ENCODE peak calls at places on chromosomes 12 and 14, in five cellular contexts. H is upper lobe of left lung, C is transverse colon, N is H1, F is GM23338. I is an unnamed sample.

GRCh38 chr12:109883429-109883828 is 3.1 kb upstream of the GLTP start:
- DNase-seq in H (no peak), C (no peak), N (no peak), F (no peak), I (no peak)

GRCh38 chr12:32039341-32039740 is 67.3 kb upstream of the BICD1 start:
- DNase-seq in H (no peak), C (no peak), N (no peak), F (no peak), I (no peak)

GRCh38 chr14:89617471-89618291 is 200.6 kb upstream of the FOXN3 start:
- DNase-seq in H (no peak), C (peak), N (no peak), F (peak), I (no peak)

GRCh38 chr12:6766651-6767300 is 613 bp downstream of the PTMS start:
- DNase-seq in H (peak), C (peak), N (no peak), F (peak), I (peak)

GRCh38 chr14:55000381-55000780 is 26.5 kb downstream of the WDHD1 start:
- DNase-seq in H (no peak), C (no peak), N (no peak), F (no peak), I (no peak)

GRCh38 chr12:39919790-39920189 is 186.1 kb downstream of the SLC2A13 start:
- DNase-seq in H (no peak), C (no peak), N (no peak), F (no peak), I (no peak)

GRCh38 chr14:20631821-20632389 is 9.6 kb downstream of the OR6S1 start:
- DNase-seq in H (peak), C (peak), N (no peak), F (peak), I (peak)

GRCh38 chr12:132812631-132813305 is 15.9 kb downstream of the GOLGA3 start:
- DNase-seq in H (no peak), C (no peak), N (no peak), F (no peak), I (no peak)

GRCh38 chr14:37583358-37584210 is 11.5 kb downstream of the FOXA1 start:
- DNase-seq in H (peak), C (peak), N (no peak), F (peak), I (no peak)

GRCh38 chr12:28568709-28569108 is 378.5 kb downstream of the CCDC91 start:
- DNase-seq in H (no peak), C (no peak), N (no peak), F (no peak), I (no peak)

GRCh38 chr12:45336762-45337596 is 121.1 kb downstream of the ANO6 start:
- DNase-seq in H (no peak), C (no peak), N (no peak), F (no peak), I (no peak)

GRCh38 chr14:58362798-58363412 is 32.8 kb upstream of the TOMM20L start:
- DNase-seq in H (no peak), C (no peak), N (no peak), F (peak), I (no peak)

GRCh38 chr12:68559984-68560822 is 50.5 kb upstream of the RAP1B start:
- DNase-seq in H (no peak), C (no peak), N (no peak), F (peak), I (peak)

GRCh38 chr12:126926023-126926600 is 1340.9 kb upstream of the TMEM132C start:
- DNase-seq in H (no peak), C (no peak), N (no peak), F (no peak), I (no peak)
- TF ChIP-seq CTCF in H (no peak), C (no peak), N (no peak), F (no peak), I (no peak)

GRCh38 chr12:104929368-104929767 is 28.7 kb downstream of the SLC41A2 start:
- DNase-seq in H (no peak), C (no peak), N (no peak), F (no peak), I (no peak)

GRCh38 chr12:104928036-104928770 is 29.9 kb downstream of the SLC41A2 start:
- DNase-seq in H (no peak), C (no peak), N (no peak), F (no peak), I (no peak)

GRCh38 chr12:104930388-104931326 is 27.4 kb downstream of the SLC41A2 start:
- DNase-seq in H (no peak), C (no peak), N (no peak), F (no peak), I (no peak)

GRCh38 chr12:104933128-104933527 is 25.0 kb downstream of the SLC41A2 start:
- DNase-seq in H (no peak), C (no peak), N (no peak), F (no peak), I (no peak)

DNA sequence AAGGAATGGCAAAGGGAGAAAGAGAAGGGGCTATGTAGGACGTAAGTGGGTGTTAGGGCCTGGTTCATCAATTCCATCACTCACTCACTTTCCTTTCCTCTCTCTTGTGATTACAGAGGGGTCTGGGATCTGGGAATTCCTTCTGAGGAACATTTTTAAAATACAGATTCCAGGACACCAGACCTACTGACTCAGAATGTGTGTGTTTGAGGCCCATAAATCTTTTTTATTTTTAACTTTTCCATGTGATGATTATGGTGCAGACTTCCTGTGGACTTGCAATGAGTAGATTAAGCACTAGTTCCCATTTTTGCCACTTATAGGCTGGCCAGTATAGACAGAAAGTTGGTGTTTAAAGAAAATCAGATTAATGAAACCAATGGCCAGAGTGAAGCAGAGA is 28.2 kb downstream of the SLC41A2 start:
- DNase-seq in H (no peak), C (no peak), N (no peak), F (no peak), I (no peak)
- TF ChIP-seq POLR2AphosphoS5 in H (no peak), C (no peak), N (no peak), F (no peak), I (no peak)

DNA sequence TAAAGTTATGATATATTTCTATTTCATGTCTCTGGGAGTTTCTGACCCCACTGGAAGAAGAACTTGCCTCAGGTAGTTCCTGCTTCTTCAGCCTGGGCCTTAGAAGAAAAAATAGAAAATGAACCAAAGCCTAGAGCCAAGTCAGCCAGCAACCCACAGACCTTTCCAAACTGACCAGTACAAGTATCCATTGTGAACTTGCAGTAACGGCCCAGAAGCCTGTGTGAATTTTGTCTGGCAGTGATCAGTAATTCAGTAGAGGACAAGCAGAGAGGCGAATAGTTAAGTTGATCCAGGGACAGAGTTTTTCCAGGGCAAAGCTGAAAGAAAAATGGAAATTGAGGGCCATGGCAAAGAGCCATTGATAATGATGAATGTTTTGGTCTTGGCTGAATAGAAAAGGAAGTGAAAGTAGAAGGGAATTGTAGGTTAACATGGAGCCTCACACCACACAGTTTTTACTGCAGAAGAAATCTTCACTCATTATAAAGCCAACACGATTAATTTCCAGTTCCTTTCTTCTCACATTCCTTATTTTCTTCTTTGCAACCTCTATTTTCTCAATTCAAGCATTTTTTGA is 311.8 kb downstream of the BTG1 start:
- DNase-seq in H (no peak), C (no peak), N (no peak), F (no peak), I (no peak)
- H3K4me3 ChIP-seq in H (no peak), C (no peak), N (no peak), F (no peak), I (no peak)

DNA sequence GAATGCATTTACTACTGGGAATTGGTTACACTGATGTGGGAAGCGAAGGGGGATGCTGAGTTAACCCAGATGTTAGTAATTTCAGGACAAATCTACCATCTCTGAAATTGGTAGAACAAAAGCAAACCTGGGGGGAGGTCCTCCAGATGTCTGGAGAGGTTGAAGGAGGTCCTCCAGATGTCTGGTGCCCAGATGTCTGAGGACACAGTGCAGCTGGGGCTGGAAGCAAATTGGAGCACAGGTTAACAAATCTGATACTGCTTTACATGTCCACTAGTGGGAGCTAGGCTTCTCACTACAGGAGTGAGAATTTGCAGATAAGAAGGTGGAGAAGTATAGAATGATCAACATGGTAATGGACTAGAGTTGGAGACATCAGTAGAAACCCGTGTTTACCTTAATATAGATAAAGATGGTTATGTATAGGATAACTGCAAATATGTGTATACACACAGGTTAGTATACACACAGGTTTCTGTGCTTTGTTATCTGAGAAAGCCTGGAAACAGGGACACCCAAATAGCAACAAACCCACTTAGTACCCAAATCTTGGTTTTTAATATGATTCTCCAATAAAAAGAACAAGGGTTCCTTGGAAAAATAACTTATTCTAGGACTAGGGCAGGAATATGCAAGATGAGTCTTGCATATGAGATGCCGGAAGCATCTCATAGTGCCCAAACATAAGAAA is 162.5 kb downstream of the C12orf50 start:
- DNase-seq in H (no peak), C (no peak), N (no peak), F (peak), I (no peak)
- TF ChIP-seq CTCF in H (no peak), C (no peak), N (peak), F (peak), I (no peak)

DNA sequence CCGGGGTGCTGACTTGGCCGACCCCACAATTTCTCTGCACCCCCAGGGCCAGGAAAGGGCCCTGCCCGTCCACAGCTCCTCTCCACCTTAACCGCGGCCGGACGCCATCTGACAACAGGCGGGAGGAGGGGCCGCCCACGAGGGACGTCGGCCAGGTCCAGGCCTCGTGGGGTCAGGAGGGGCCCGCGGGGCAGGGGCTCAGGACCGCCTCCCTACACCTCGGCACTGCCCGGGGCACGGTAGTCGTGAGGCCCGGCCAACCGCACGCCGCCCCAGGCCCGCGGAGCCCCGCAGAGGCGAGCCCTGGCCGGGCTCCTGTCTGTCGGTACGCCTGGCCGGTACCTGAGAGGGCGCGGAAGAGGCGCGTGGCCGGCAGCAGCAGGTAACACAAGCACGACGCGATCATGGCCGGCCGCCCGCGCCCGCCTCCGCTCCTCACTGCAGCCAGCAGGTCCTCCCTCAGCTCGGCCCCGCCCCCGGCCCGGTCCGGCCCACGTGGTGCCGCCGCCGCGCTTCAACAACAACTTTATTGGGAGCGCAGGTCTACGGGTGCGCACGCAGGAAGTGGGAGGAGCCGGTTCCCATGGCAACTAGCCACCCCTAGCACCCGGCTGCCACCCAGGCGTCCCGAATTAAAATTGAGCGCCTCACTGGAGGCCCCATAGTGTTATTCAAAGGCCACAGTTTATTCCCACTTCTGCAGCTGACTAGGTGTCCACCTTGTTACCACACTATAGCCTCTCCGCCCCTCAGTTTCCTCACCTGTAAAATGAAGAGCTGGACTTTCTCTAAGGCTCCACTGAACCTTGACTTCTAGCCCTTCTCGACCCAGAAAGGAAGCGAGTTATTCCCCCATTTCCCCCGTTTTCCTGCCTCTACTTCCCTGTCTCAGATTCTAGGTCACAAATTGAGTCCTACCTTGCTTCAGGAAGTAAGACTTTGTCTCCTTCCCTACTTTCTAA is at the start of gene ANGEL1:
- DNase-seq in H (peak), C (peak), N (peak), F (peak), I (peak)
- TF ChIP-seq POLR2AphosphoS5 in H (peak), C (peak), N (peak), F (peak), I (no peak)

DNA sequence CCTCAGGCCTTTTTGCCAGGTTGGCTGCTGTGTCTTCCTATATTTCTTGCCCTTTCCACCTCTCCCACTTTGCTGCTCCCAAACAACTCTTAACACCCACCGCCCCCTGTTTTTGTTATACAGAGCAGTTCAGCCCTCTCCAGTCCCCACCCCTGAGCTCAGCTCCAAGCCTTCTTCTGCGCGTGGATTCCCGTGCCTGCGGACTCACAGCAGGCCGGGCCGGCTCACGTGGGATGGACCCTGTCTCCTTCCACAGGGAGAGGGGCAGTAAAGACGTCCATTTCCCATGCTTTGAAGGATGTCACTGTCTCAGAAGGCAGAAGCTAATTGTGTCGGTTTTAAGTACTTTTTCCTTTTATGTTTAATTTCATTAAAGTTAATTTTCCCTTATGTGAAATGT is 139.4 kb downstream of the CACNA1C start:
- DNase-seq in H (no peak), C (no peak), N (no peak), F (no peak), I (peak)
- H3K4me3 ChIP-seq in H (no peak), C (no peak), N (no peak), F (no peak), I (no peak)

DNA sequence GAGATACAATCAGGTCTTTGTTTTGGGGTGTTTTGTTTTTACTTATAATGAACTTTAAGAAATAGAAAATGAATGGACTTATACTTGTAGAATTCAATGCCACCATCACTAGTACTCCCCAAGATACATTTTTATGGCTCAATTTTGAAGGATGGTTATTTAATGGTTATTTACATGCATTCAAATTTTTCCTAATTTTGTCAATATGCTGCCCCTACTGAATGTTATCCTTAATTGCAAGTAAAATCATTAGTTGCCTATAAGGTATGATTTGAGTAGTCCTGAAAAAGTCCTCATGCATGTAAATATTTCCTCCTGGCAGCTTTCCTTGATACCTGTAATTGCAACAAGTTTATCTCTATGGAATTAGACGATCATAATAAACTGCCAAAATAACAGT is 391.2 kb downstream of the BCAT1 start:
- DNase-seq in H (no peak), C (no peak), N (no peak), F (no peak), I (no peak)
- TF ChIP-seq CTCF in H (no peak), C (no peak), N (no peak), F (peak), I (no peak)